ENCODE peak calls at places on chromosomes 13 and 19, in five cellular contexts. One of them, this sample, is unnamed.

GRCh38 chr19:39318690-39319089 is 2.0 kb downstream of the LRFN1 start:
- DNase-seq in thoracic aorta: no peak
- DNase-seq in DMS153: no peak
- DNase-seq in H9: no peak
- DNase-seq in nucleus accumbens: no peak
- DNase-seq in this sample: no peak

GRCh38 chr13:23372264-23372905 is 61.1 kb downstream of the SACS start:
- DNase-seq in thoracic aorta: no peak
- DNase-seq in DMS153: no peak
- DNase-seq in H9: no peak
- DNase-seq in nucleus accumbens: no peak
- DNase-seq in this sample: peak

GRCh38 chr13:78595458-78595818 is 7.9 kb downstream of the POU4F1 start:
- DNase-seq in thoracic aorta: no peak
- DNase-seq in DMS153: no peak
- DNase-seq in H9: no peak
- DNase-seq in nucleus accumbens: no peak
- DNase-seq in this sample: no peak

GRCh38 chr13:31848621-31849020 is 109.3 kb downstream of the RXFP2 start:
- DNase-seq in thoracic aorta: no peak
- DNase-seq in DMS153: no peak
- DNase-seq in H9: no peak
- DNase-seq in nucleus accumbens: no peak
- DNase-seq in this sample: no peak

GRCh38 chr13:77460195-77460594 is 75.3 kb upstream of the SCEL start:
- DNase-seq in thoracic aorta: no peak
- DNase-seq in DMS153: no peak
- DNase-seq in H9: no peak
- DNase-seq in nucleus accumbens: no peak
- DNase-seq in this sample: no peak

GRCh38 chr19:14113762-14114414 is 3.7 kb downstream of the PRKACA start:
- DNase-seq in thoracic aorta: no peak
- DNase-seq in DMS153: no peak
- DNase-seq in H9: no peak
- DNase-seq in nucleus accumbens: no peak
- DNase-seq in this sample: no peak

GRCh38 chr13:37716796-37717195 is 118.2 kb upstream of the POSTN start:
- DNase-seq in thoracic aorta: no peak
- DNase-seq in DMS153: no peak
- DNase-seq in H9: no peak
- DNase-seq in nucleus accumbens: no peak
- DNase-seq in this sample: no peak

GRCh38 chr13:100528820-100529219 is 59.8 kb downstream of the GGACT start:
- DNase-seq in thoracic aorta: no peak
- DNase-seq in DMS153: no peak
- DNase-seq in H9: no peak
- DNase-seq in nucleus accumbens: no peak
- DNase-seq in this sample: no peak

GRCh38 chr19:14405758-14406644 is 13.1 kb downstream of the DDX39A start:
- DNase-seq in thoracic aorta: no peak
- DNase-seq in DMS153: peak
- DNase-seq in H9: peak
- DNase-seq in nucleus accumbens: peak
- DNase-seq in this sample: peak

GRCh38 chr13:43331676-43332075 is 308.3 kb downstream of the DNAJC15 start:
- DNase-seq in thoracic aorta: no peak
- DNase-seq in DMS153: no peak
- DNase-seq in H9: no peak
- DNase-seq in nucleus accumbens: peak
- DNase-seq in this sample: no peak

GRCh38 chr13:95603887-95604533 is 40.5 kb downstream of the DZIP1 start:
- DNase-seq in thoracic aorta: no peak
- DNase-seq in DMS153: peak
- DNase-seq in H9: no peak
- DNase-seq in nucleus accumbens: no peak
- DNase-seq in this sample: peak

GRCh38 chr19:17405250-17406038 is at the start of gene BST2:
- DNase-seq in thoracic aorta: peak
- DNase-seq in DMS153: peak
- DNase-seq in H9: peak
- DNase-seq in nucleus accumbens: no peak
- DNase-seq in this sample: peak

GRCh38 chr13:40283666-40284065 is 382.8 kb downstream of the FOXO1 start:
- DNase-seq in thoracic aorta: no peak
- DNase-seq in DMS153: no peak
- DNase-seq in H9: no peak
- DNase-seq in nucleus accumbens: no peak
- DNase-seq in this sample: no peak

GRCh38 chr19:4089400-4089908 is 22.8 kb upstream of the ZBTB7A start:
- DNase-seq in thoracic aorta: no peak
- DNase-seq in DMS153: no peak
- DNase-seq in H9: no peak
- DNase-seq in nucleus accumbens: no peak
- DNase-seq in this sample: no peak

GRCh38 chr19:48968179-48968661 is 3.1 kb downstream of the FTL start:
- DNase-seq in thoracic aorta: no peak
- DNase-seq in DMS153: no peak
- DNase-seq in H9: no peak
- DNase-seq in nucleus accumbens: no peak
- DNase-seq in this sample: peak

GRCh38 chr19:28468701-28469459 is 744.1 kb downstream of the UQCRFS1 start:
- DNase-seq in thoracic aorta: no peak
- DNase-seq in DMS153: peak
- DNase-seq in H9: peak
- DNase-seq in nucleus accumbens: no peak
- DNase-seq in this sample: peak

GRCh38 chr13:112968380-112968909 is 569 bp upstream of the MCF2L start:
- DNase-seq in thoracic aorta: no peak
- DNase-seq in DMS153: peak
- DNase-seq in H9: no peak
- DNase-seq in nucleus accumbens: no peak
- DNase-seq in this sample: no peak

GRCh38 chr13:39531646-39532045 is 71.3 kb downstream of the LHFPL6 start:
- DNase-seq in thoracic aorta: no peak
- DNase-seq in DMS153: no peak
- DNase-seq in H9: no peak
- DNase-seq in nucleus accumbens: no peak
- DNase-seq in this sample: peak

GRCh38 chr19:16247353-16248182 is 49.9 kb downstream of the AP1M1 start:
- DNase-seq in thoracic aorta: peak
- DNase-seq in DMS153: peak
- DNase-seq in H9: peak
- DNase-seq in nucleus accumbens: peak
- DNase-seq in this sample: peak

GRCh38 chr13:52711277-52711676 is 28.3 kb downstream of the CNMD start:
- DNase-seq in thoracic aorta: no peak
- DNase-seq in DMS153: no peak
- DNase-seq in H9: peak
- DNase-seq in nucleus accumbens: no peak
- DNase-seq in this sample: no peak

GRCh38 chr13:78022164-78022877 is 103.7 kb upstream of the EDNRB start:
- DNase-seq in thoracic aorta: no peak
- DNase-seq in DMS153: no peak
- DNase-seq in H9: no peak
- DNase-seq in nucleus accumbens: no peak
- DNase-seq in this sample: peak

GRCh38 chr19:42528354-42529247 is at the start of gene CEACAM1:
- DNase-seq in thoracic aorta: no peak
- DNase-seq in DMS153: peak
- DNase-seq in H9: no peak
- DNase-seq in nucleus accumbens: no peak
- DNase-seq in this sample: peak

GRCh38 chr19:28960586-28960985 is 252.4 kb downstream of the UQCRFS1 start:
- DNase-seq in thoracic aorta: no peak
- DNase-seq in DMS153: no peak
- DNase-seq in H9: no peak
- DNase-seq in nucleus accumbens: no peak
- DNase-seq in this sample: no peak

GRCh38 chr13:46968450-46968849 is 71.6 kb upstream of the HTR2A start:
- DNase-seq in thoracic aorta: no peak
- DNase-seq in DMS153: no peak
- DNase-seq in H9: no peak
- DNase-seq in nucleus accumbens: no peak
- DNase-seq in this sample: no peak

GRCh38 chr19:48895226-48895625 is 3.3 kb downstream of the TULP2 start:
- DNase-seq in thoracic aorta: no peak
- DNase-seq in DMS153: no peak
- DNase-seq in H9: no peak
- DNase-seq in nucleus accumbens: no peak
- DNase-seq in this sample: no peak

GRCh38 chr13:60583911-60584753 is 187.1 kb downstream of the TDRD3 start:
- DNase-seq in thoracic aorta: peak
- DNase-seq in DMS153: no peak
- DNase-seq in H9: peak
- DNase-seq in nucleus accumbens: no peak
- DNase-seq in this sample: peak

GRCh38 chr13:31204592-31204991 is 4.8 kb downstream of the B3GLCT start:
- DNase-seq in thoracic aorta: no peak
- DNase-seq in DMS153: no peak
- DNase-seq in H9: no peak
- DNase-seq in nucleus accumbens: no peak
- DNase-seq in this sample: peak

GRCh38 chr19:398719-399118 is 10.2 kb downstream of the C2CD4C start:
- DNase-seq in thoracic aorta: no peak
- DNase-seq in DMS153: no peak
- DNase-seq in H9: peak
- DNase-seq in nucleus accumbens: no peak
- DNase-seq in this sample: no peak

This sample was measured in GM23248.